ENCODE peak calls at places on chromosomes 2 and 18, in four cellular contexts. H, L, K and A are unnamed samples.

GRCh38 chr2:26035110-26035728 is 1.3 kb downstream of the RAB10 start:
- DNase-seq in H (no peak), L (no peak), K (no peak), A (peak)

GRCh38 chr2:68767031-68767961 is 32.7 kb downstream of the ARHGAP25 start:
- DNase-seq in H (no peak), L (no peak), K (no peak), A (no peak)

GRCh38 chr18:681985-682384 is 24.5 kb downstream of the TYMS start:
- DNase-seq in H (no peak), L (no peak), K (no peak), A (no peak)

GRCh38 chr18:75884728-75885127 is 457.2 kb upstream of the SMIM21 start:
- DNase-seq in H (no peak), L (no peak), K (no peak), A (no peak)

GRCh38 chr2:173134703-173135102 is 59.1 kb downstream of the MAP3K20 start:
- DNase-seq in H (no peak), L (no peak), K (no peak), A (peak)

GRCh38 chr2:157866202-157866601 is 9.9 kb downstream of the ACVR1 start:
- DNase-seq in H (no peak), L (no peak), K (no peak), A (peak)

GRCh38 chr2:219109468-219109867 is 48.7 kb upstream of the IHH start:
- DNase-seq in H (no peak), L (no peak), K (no peak), A (no peak)

GRCh38 chr2:190468814-190469569 is 60.8 kb downstream of the MFSD6 start:
- DNase-seq in H (no peak), L (no peak), K (peak), A (peak)

GRCh38 chr2:135009339-135009738 is 37.9 kb downstream of the MAP3K19 start:
- DNase-seq in H (no peak), L (no peak), K (no peak), A (no peak)

GRCh38 chr18:31695989-31696388 is 11.6 kb upstream of the B4GALT6 start:
- DNase-seq in H (no peak), L (no peak), K (no peak), A (no peak)

GRCh38 chr2:121561617-121562268 is 31.1 kb downstream of the RNU4ATAC start:
- DNase-seq in H (no peak), L (no peak), K (no peak), A (peak)

GRCh38 chr2:3101016-3101703 is 276.5 kb downstream of the EIPR1 start:
- DNase-seq in H (peak), L (peak), K (no peak), A (no peak)

GRCh38 chr2:241730679-241731293 is 3.6 kb upstream of the D2HGDH start:
- DNase-seq in H (no peak), L (no peak), K (no peak), A (no peak)

GRCh38 chr2:204027105-204027504 is 90.5 kb downstream of the ICOS start:
- DNase-seq in H (peak), L (no peak), K (no peak), A (peak)

GRCh38 chr18:31819106-31819924 is 58.6 kb upstream of the SLC25A52 start:
- DNase-seq in H (peak), L (peak), K (no peak), A (peak)

GRCh38 chr2:103161456-103162289 is 399.8 kb downstream of the TMEM182 start:
- DNase-seq in H (peak), L (peak), K (peak), A (peak)

GRCh38 chr2:70785137-70785911 is 5.1 kb downstream of the FIGLA start:
- DNase-seq in H (peak), L (peak), K (no peak), A (peak)

GRCh38 chr2:168603439-168603961 is 147.4 kb downstream of the CERS6 start:
- DNase-seq in H (no peak), L (no peak), K (no peak), A (peak)

GRCh38 chr2:100713106-100713505 is 106.8 kb upstream of the NPAS2 start:
- DNase-seq in H (no peak), L (no peak), K (no peak), A (no peak)